ENCODE peak calls at places on chromosome 10, in five cellular contexts. F is NCI-H2029; X is activated CD8-positive, alpha-beta memory T cell treated with anti-CD3 and anti-CD28 coated beads, Interleukin-2, amount 50 U/mL, for 4 hours; A is naive thymus-derived CD8-positive, alpha-beta T cell; C is hepatic stellate cell. I is an unnamed sample.
A peak's percentile ranks its signal among the peaks of the same experiment; 100 is the strongest.

GRCh38 chr10:86362129-86362527 is 4.5 kb downstream of the GRID1 start:
- DNase-seq in F (no peak), A (no peak), C (no peak), X (peak; percentile 4), I (no peak)

GRCh38 chr10:123600177-123600576 is 66.0 kb upstream of the GPR26 start:
- DNase-seq in F (no peak), C (no peak), X (no peak), A (no peak), I (no peak)

GRCh38 chr10:9670911-9671310 is 1346.8 kb upstream of the CELF2 start:
- DNase-seq in A (no peak), X (no peak), C (no peak), F (no peak), I (no peak)

GRCh38 chr10:6135039-6135438 is 46.2 kb downstream of the RBM17 start:
- DNase-seq in F (no peak), X (no peak), A (no peak), C (no peak), I (no peak)

GRCh38 chr10:47449102-47449978 is 34.6 kb downstream of the ANXA8 start:
- DNase-seq in A (no peak), F (no peak), C (no peak), X (no peak), I (peak; percentile 20)

GRCh38 chr10:18179901-18180300 is 39.7 kb downstream of the CACNB2 start:
- DNase-seq in A (no peak), C (peak; percentile 52), X (no peak), F (no peak), I (no peak)

GRCh38 chr10:67771200-67771599 is 66.8 kb downstream of the DNAJC12 start:
- DNase-seq in A (no peak), C (no peak), X (no peak), F (no peak), I (no peak)

GRCh38 chr10:5485948-5486851 is 13.2 kb downstream of the CALML5 start:
- DNase-seq in X (no peak), F (no peak), A (no peak), C (no peak), I (no peak)

GRCh38 chr10:130190737-130191115 is 54.5 kb downstream of the GLRX3 start:
- DNase-seq in X (no peak), C (no peak), A (no peak), F (no peak), I (no peak)

GRCh38 chr10:100981178-100981710 is 6.1 kb downstream of the MRPL43 start:
- DNase-seq in A (no peak), F (no peak), X (no peak), C (no peak), I (no peak)

GRCh38 chr10:10910634-10911033 is 107.0 kb upstream of the CELF2 start:
- DNase-seq in X (no peak), A (no peak), C (no peak), F (no peak), I (no peak)

GRCh38 chr10:47255033-47255813 is 44.8 kb upstream of the GDF10 start:
- DNase-seq in A (peak; percentile 10), F (no peak), X (no peak), C (no peak), I (no peak)

GRCh38 chr10:35898722-35899485 is 256.8 kb upstream of the FZD8 start:
- DNase-seq in C (no peak), X (no peak), F (peak; percentile 10), A (no peak), I (no peak)

GRCh38 chr10:111875760-111876159 is 307.8 kb downstream of the GPAM start:
- DNase-seq in F (no peak), C (no peak), A (no peak), X (no peak), I (no peak)

GRCh38 chr10:118365702-118366101 is 23.6 kb upstream of the FAM204A start:
- DNase-seq in X (no peak), F (no peak), A (no peak), C (no peak), I (no peak)

GRCh38 chr10:100506596-100507356 is 12.9 kb downstream of the SEC31B start:
- DNase-seq in F (no peak), A (no peak), X (no peak), C (peak; percentile 69), I (no peak)

GRCh38 chr10:23294638-23295247 is 49.9 kb downstream of the C10orf67 start:
- DNase-seq in C (no peak), A (no peak), X (no peak), F (no peak), I (no peak)

GRCh38 chr10:45076847-45077246 is 76.1 kb downstream of the ZNF22 start:
- DNase-seq in X (no peak), C (no peak), A (no peak), F (no peak), I (no peak)

GRCh38 chr10:90321132-90321816 is 536.6 kb downstream of the HTR7 start:
- DNase-seq in X (no peak), A (no peak), C (no peak), F (no peak), I (no peak)

GRCh38 chr10:114694735-114695134 is 36.7 kb upstream of the ABLIM1 start:
- DNase-seq in F (no peak), A (peak; percentile 18), C (no peak), X (peak; percentile 26), I (no peak)

GRCh38 chr10:44985175-44985681 is 6.6 kb upstream of the DEPP1 start:
- DNase-seq in A (no peak), C (peak; percentile 55), X (no peak), F (no peak), I (no peak)

GRCh38 chr10:88896336-88897018 is 16.4 kb downstream of the STAMBPL1 start:
- DNase-seq in A (no peak), C (no peak), X (no peak), F (no peak), I (no peak)

GRCh38 chr10:100728928-100729876 is 16.2 kb upstream of the PAX2 start:
- DNase-seq in C (peak; percentile 62), F (no peak), A (no peak), X (no peak), I (no peak)

GRCh38 chr10:60810437-60811182 is 32.3 kb downstream of the CDK1 start:
- DNase-seq in F (no peak), A (no peak), C (peak; percentile 29), X (no peak), I (no peak)

GRCh38 chr10:103276941-103277712 is at the start of gene INA:
- DNase-seq in X (no peak), C (peak; percentile 73), A (no peak), F (peak; percentile 41), I (no peak)

GRCh38 chr10:76082956-76083355 is 651.5 kb downstream of the LRMDA start:
- DNase-seq in X (no peak), C (no peak), F (no peak), A (no peak), I (no peak)

GRCh38 chr10:34186740-34187139 is 628.4 kb downstream of the PARD3 start:
- DNase-seq in F (no peak), A (no peak), X (no peak), C (no peak), I (no peak)

GRCh38 chr10:42690449-42691360 is 52.3 kb upstream of the ZNF33B start:
- DNase-seq in A (no peak), X (no peak), F (peak; percentile 42), C (no peak), I (no peak)

GRCh38 chr10:13500201-13500600 is 28.6 kb downstream of the BEND7 start:
- DNase-seq in A (no peak), F (no peak), C (no peak), X (no peak), I (no peak)

GRCh38 chr10:663844-664243 is 25.6 kb downstream of the DIP2C start:
- DNase-seq in C (no peak), X (no peak), F (no peak), A (no peak), I (no peak)

GRCh38 chr10:69225681-69226080 is 5.5 kb downstream of the HKDC1 start:
- DNase-seq in X (no peak), A (no peak), F (no peak), C (no peak), I (no peak)

GRCh38 chr10:127041561-127041960 is 136.3 kb downstream of the DOCK1 start:
- DNase-seq in C (no peak), A (no peak), F (no peak), X (no peak), I (no peak)

GRCh38 chr10:57972783-57973182 is 294.9 kb downstream of the IPMK start:
- DNase-seq in X (no peak), A (no peak), C (no peak), F (no peak), I (no peak)

GRCh38 chr10:6674282-6674681 is 94.2 kb upstream of the PRKCQ start:
- DNase-seq in X (no peak), F (no peak), A (no peak), C (no peak), I (no peak)

GRCh38 chr10:128996092-128996491 is 470.9 kb upstream of the MGMT start:
- DNase-seq in A (no peak), F (no peak), C (no peak), X (no peak), I (no peak)

GRCh38 chr10:133042816-133043215 is 44.9 kb upstream of the ADGRA1 start:
- DNase-seq in X (no peak), A (no peak), C (no peak), F (no peak), I (no peak)

GRCh38 chr10:24503627-24504320 is 219.9 kb downstream of the ARHGAP21 start:
- DNase-seq in F (no peak), X (no peak), C (peak; percentile 10), A (no peak), I (no peak)

GRCh38 chr10:18238875-18239485 is 98.8 kb downstream of the CACNB2 start:
- DNase-seq in X (no peak), A (no peak), F (no peak), C (peak; percentile 48), I (no peak)

I was measured in lower lobe of right lung.